ENCODE peak calls at places on chromosome 9, in seven cellular contexts. I is CMK; C is A549; G is mesothelial cell of epicardium; R is lower leg skin; N is kidney tubule cell; P is activated CD8-positive, alpha-beta memory T cell treated with anti-CD3 and anti-CD28 coated beads for 1 hour. Q is an unnamed sample.
A peak's percentile ranks its signal among the peaks of the same experiment; 100 is the strongest.

GRCh38 chr9:37004424-37004935 is 29.6 kb downstream of the PAX5 start:
- DNase-seq in I (no peak), C (no peak), G (no peak), R (no peak), N (no peak), P (no peak), Q (no peak)

GRCh38 chr9:37943329-37944265 is 39.7 kb upstream of the SLC25A51 start:
- DNase-seq in I (no peak), C (no peak), G (no peak), R (no peak), N (peak; percentile 86), P (no peak), Q (peak; percentile 60)

GRCh38 chr9:77013186-77013931 is 6.1 kb upstream of the FOXB2 start:
- DNase-seq in I (no peak), C (no peak), G (no peak), R (no peak), N (no peak), P (no peak), Q (no peak)

GRCh38 chr9:92100237-92100911 is 14.8 kb downstream of the SPTLC1 start:
- DNase-seq in I (no peak), C (peak; percentile 61), G (no peak), R (no peak), N (peak; percentile 90), P (no peak), Q (peak; percentile 84)

GRCh38 chr9:23821400-23822181 is 4.4 kb downstream of the ELAVL2 start:
- DNase-seq in I (no peak), C (no peak), G (peak; percentile 73), R (no peak), N (peak; percentile 43), P (no peak), Q (no peak)

GRCh38 chr9:137064027-137064879 is 6.1 kb downstream of the SAPCD2 start:
- DNase-seq in I (no peak), C (peak; percentile 64), G (peak; percentile 76), R (no peak), N (peak; percentile 66), P (no peak), Q (peak; percentile 40)

GRCh38 chr9:132472599-132472998 is 62.6 kb downstream of the CFAP77 start:
- DNase-seq in I (no peak), C (no peak), G (no peak), R (no peak), N (no peak), P (no peak), Q (no peak)

GRCh38 chr9:131275332-131276106 is 791 bp downstream of the FAM78A start:
- DNase-seq in I (no peak), C (no peak), G (no peak), R (no peak), N (no peak), P (no peak), Q (no peak)

GRCh38 chr9:21110708-21111576 is 30.7 kb downstream of the IFNW1 start:
- DNase-seq in I (no peak), C (peak; percentile 77), G (no peak), R (no peak), N (peak; percentile 74), P (no peak), Q (peak; percentile 71)

GRCh38 chr9:98964201-98964600 is 20.5 kb downstream of the COL15A1 start:
- DNase-seq in I (no peak), C (no peak), G (no peak), R (no peak), N (no peak), P (no peak), Q (no peak)

GRCh38 chr9:959105-959504 is 17.4 kb upstream of the DMRT3 start:
- DNase-seq in I (no peak), C (no peak), G (no peak), R (no peak), N (no peak), P (no peak), Q (no peak)

GRCh38 chr9:6641073-6641455 is 4.5 kb downstream of the GLDC start:
- DNase-seq in I (no peak), C (no peak), G (no peak), R (no peak), N (no peak), P (no peak), Q (peak; percentile 33)

GRCh38 chr9:69122086-69122390 is 52.0 kb upstream of the TJP2 start:
- DNase-seq in I (no peak), C (peak; percentile 20), G (no peak), R (peak; percentile 35), N (peak; percentile 82), P (no peak), Q (peak; percentile 43)

GRCh38 chr9:98627291-98627690 is 81.4 kb downstream of the GABBR2 start:
- DNase-seq in I (no peak), C (no peak), G (no peak), R (no peak), N (peak; percentile 59), P (no peak), Q (no peak)

GRCh38 chr9:69535911-69536310 is 136.3 kb downstream of the APBA1 start:
- DNase-seq in I (no peak), C (no peak), G (no peak), R (no peak), N (peak; percentile 24), P (no peak), Q (no peak)

GRCh38 chr9:132141364-132141947 is 20.4 kb upstream of the NTNG2 start:
- DNase-seq in I (no peak), C (no peak), G (no peak), R (no peak), N (peak; percentile 21), P (no peak), Q (peak; percentile 11)

Q was measured in kidney glomerular epithelial cell.